ENCODE peak calls at places on chromosomes 13 and 19, in six cellular contexts. G is ACHN, L is tibial artery, J is nucleus accumbens, A is ovary, X is HS-5. V is an unnamed sample.

GRCh38 chr13:28412981-28413380 is 81.9 kb downstream of the FLT1 start:
- DNase-seq in G (no peak), L (no peak), X (no peak), J (no peak), A (no peak), V (peak; percentile 44)

GRCh38 chr13:38564751-38565150 is 122.1 kb upstream of the FREM2 start:
- DNase-seq in J (no peak), L (no peak), X (no peak), G (no peak), A (no peak), V (no peak)

GRCh38 chr13:98606296-98606695 is 29.4 kb upstream of the STK24 start:
- DNase-seq in G (no peak), J (no peak), A (no peak), L (no peak), X (no peak), V (no peak)

GRCh38 chr19:45442927-45443461 is 19.3 kb upstream of the ERCC1 start:
- DNase-seq in A (peak; percentile 69), G (no peak), L (peak; percentile 79), X (no peak), J (no peak), V (peak; percentile 52)

GRCh38 chr19:41299755-41300089 is 10.2 kb upstream of the CCDC97 start:
- DNase-seq in G (no peak), J (no peak), X (no peak), A (no peak), L (peak; percentile 76), V (peak; percentile 80)

GRCh38 chr19:37519890-37520289 is 13.2 kb downstream of the ZNF793 start:
- DNase-seq in L (no peak), G (no peak), A (no peak), J (no peak), X (no peak), V (no peak)

GRCh38 chr13:35839746-35840273 is 291.4 kb downstream of the DCLK1 start:
- DNase-seq in J (no peak), X (no peak), A (no peak), G (no peak), L (no peak), V (no peak)

GRCh38 chr19:53910170-53910518 is 1.1 kb downstream of the CACNG7 start:
- DNase-seq in X (no peak), J (no peak), G (no peak), A (no peak), L (no peak), V (no peak)

GRCh38 chr19:5805465-5806132 is 732 bp downstream of the NRTN start:
- DNase-seq in L (no peak), J (no peak), A (no peak), G (peak; percentile 66), X (no peak), V (peak; percentile 84)

GRCh38 chr19:4597975-4598671 is 38.6 kb upstream of the SEMA6B start:
- DNase-seq in J (no peak), L (no peak), G (peak; percentile 65), X (no peak), A (no peak), V (peak; percentile 37)

GRCh38 chr19:1093811-1094553 is 1.2 kb downstream of the POLR2E start:
- DNase-seq in L (no peak), G (no peak), X (no peak), J (no peak), A (no peak), V (peak; percentile 29)

GRCh38 chr13:97307882-97308624 is 85.9 kb downstream of the MBNL2 start:
- DNase-seq in X (peak; percentile 32), G (peak; percentile 17), A (no peak), L (no peak), J (peak; percentile 53), V (peak; percentile 67)

GRCh38 chr19:45852145-45852750 is 10.7 kb downstream of the SYMPK start:
- DNase-seq in L (no peak), J (no peak), A (no peak), G (no peak), X (no peak), V (no peak)

GRCh38 chr19:46660008-46660517 is 919 bp downstream of the DACT3 start:
- DNase-seq in A (peak; percentile 48), X (no peak), L (no peak), G (no peak), J (peak; percentile 54), V (peak; percentile 41)

GRCh38 chr13:21686761-21687391 is 16.0 kb downstream of the FGF9 start:
- DNase-seq in L (no peak), G (no peak), A (no peak), X (no peak), J (no peak), V (no peak)

GRCh38 chr19:12766051-12766521 is 9.3 kb downstream of the HOOK2 start:
- DNase-seq in X (no peak), L (peak; percentile 72), G (no peak), A (peak; percentile 88), J (peak; percentile 73), V (peak; percentile 94)

GRCh38 chr13:73335226-73335625 is 276.4 kb downstream of the KLF5 start:
- DNase-seq in A (no peak), G (peak; percentile 77), X (peak; percentile 43), L (no peak), J (no peak), V (no peak)

GRCh38 chr19:1513492-1514294 is 874 bp upstream of the ADAMTSL5 start:
- DNase-seq in G (peak; percentile 64), A (no peak), L (no peak), J (no peak), X (no peak), V (peak; percentile 74)

GRCh38 chr19:7971553-7972520 is 28.4 kb upstream of the TIMM44 start:
- DNase-seq in G (no peak), L (no peak), A (no peak), J (no peak), X (no peak), V (no peak)

GRCh38 chr19:5036733-5037681 is 68.1 kb downstream of the KDM4B start:
- DNase-seq in G (no peak), J (peak; percentile 56), A (peak; percentile 46), X (no peak), L (no peak), V (peak; percentile 68)

GRCh38 chr19:11375143-11375948 is 880 bp downstream of the SWSAP1 start:
- DNase-seq in J (peak; percentile 51), L (peak; percentile 49), A (peak; percentile 63), G (peak; percentile 47), X (no peak), V (peak; percentile 60)

GRCh38 chr19:8355631-8356402 is 8.1 kb upstream of the ANGPTL4 start:
- DNase-seq in A (no peak), J (no peak), L (peak; percentile 63), X (peak; percentile 97), G (peak; percentile 96), V (no peak)

GRCh38 chr13:99614465-99614885 is 113.2 kb downstream of the TM9SF2 start:
- DNase-seq in G (peak; percentile 51), J (no peak), A (no peak), X (no peak), L (no peak), V (no peak)

GRCh38 chr19:19366691-19367396 is 38.6 kb upstream of the GATAD2A start:
- DNase-seq in A (peak; percentile 56), L (peak; percentile 55), G (peak; percentile 76), J (peak; percentile 32), X (no peak), V (peak; percentile 81)

GRCh38 chr19:41860419-41861097 is 503 bp downstream of the RPS19 start:
- DNase-seq in X (no peak), G (no peak), J (no peak), L (no peak), A (no peak), V (peak; percentile 46)

GRCh38 chr13:59444210-59444857 is 719.4 kb downstream of the DIAPH3 start:
- DNase-seq in X (no peak), A (no peak), J (no peak), L (no peak), G (no peak), V (no peak)

GRCh38 chr13:50594276-50594970 is 249.1 kb downstream of the DLEU7 start:
- DNase-seq in J (no peak), L (no peak), A (no peak), G (no peak), X (no peak), V (no peak)

GRCh38 chr19:20359933-20360720 is 193.1 kb downstream of the ZNF486 start:
- DNase-seq in A (no peak), G (no peak), J (peak; percentile 18), X (no peak), L (no peak), V (no peak)

GRCh38 chr19:1411255-1412191 is 4.1 kb downstream of the DAZAP1 start:
- DNase-seq in J (peak; percentile 93), G (no peak), A (no peak), X (no peak), L (peak; percentile 35), V (peak; percentile 86)

GRCh38 chr13:108195146-108195545 is 20.2 kb downstream of the LIG4 start:
- DNase-seq in G (no peak), X (no peak), L (no peak), J (no peak), A (no peak), V (no peak)

GRCh38 chr19:39498262-39499081 is at the start of gene DLL3:
- DNase-seq in J (no peak), X (no peak), G (no peak), L (no peak), A (no peak), V (no peak)

GRCh38 chr13:77693449-77693940 is 4.0 kb upstream of the SLAIN1 start:
- DNase-seq in X (no peak), J (no peak), L (no peak), G (no peak), A (no peak), V (no peak)

GRCh38 chr13:67343777-67344176 is 113.6 kb upstream of the PCDH9 start:
- DNase-seq in A (no peak), J (no peak), L (no peak), G (no peak), X (no peak), V (no peak)

GRCh38 chr19:40157059-40157458 is 34.2 kb upstream of the MAP3K10 start:
- DNase-seq in L (no peak), A (no peak), J (no peak), X (no peak), G (no peak), V (no peak)

GRCh38 chr19:13881231-13881691 is 4.3 kb downstream of the NANOS3 start:
- DNase-seq in G (no peak), X (no peak), A (no peak), J (no peak), L (no peak), V (no peak)

GRCh38 chr19:35266904-35267817 is 1.6 kb upstream of the USF2 start:
- DNase-seq in J (peak; percentile 55), L (no peak), X (no peak), G (peak; percentile 24), A (peak; percentile 70), V (peak; percentile 79)

GRCh38 chr19:45933759-45934158 is 19.2 kb upstream of the NANOS2 start:
- DNase-seq in L (no peak), J (no peak), A (no peak), X (no peak), G (no peak), V (no peak)

V was measured in left ventricle myocardium superior.